ENCODE peak calls at places on chromosomes 4 and X, in seven cellular contexts. Y is endothelial cell; B is central memory CD4-positive, alpha-beta T cell; S is testis; O is right lobe of liver; M is stromal cell of bone marrow; H is Calu3. I is an unnamed sample.

GRCh38 chr4:8319731-8320385 is 50.3 kb downstream of the HTRA3 start:
- DNase-seq in Y (no peak), B (no peak), H (no peak), M (no peak), S (peak), O (peak), I (no peak)

GRCh38 chrX:151702021-151702714 is 6.9 kb downstream of the PRRG3 start:
- DNase-seq in Y (no peak), S (no peak), M (no peak), O (no peak), B (no peak), H (no peak), I (no peak)

GRCh38 chr4:66558651-66559050 is 888.4 kb upstream of the EPHA5 start:
- DNase-seq in O (no peak), S (no peak), M (no peak), Y (no peak), B (no peak), H (no peak), I (no peak)

GRCh38 chrX:13283968-13284914 is 35.6 kb downstream of the ATXN3L start:
- DNase-seq in M (peak), Y (no peak), H (no peak), S (no peak), O (no peak), B (no peak), I (no peak)

GRCh38 chr4:82084747-82085146 is 289.0 kb downstream of the HNRNPD start:
- DNase-seq in H (no peak), B (no peak), O (no peak), Y (no peak), S (no peak), M (no peak), I (no peak)

GRCh38 chr4:74751247-74751646 is 43.1 kb downstream of the BTC start:
- DNase-seq in B (no peak), S (no peak), H (no peak), O (no peak), M (no peak), Y (no peak), I (no peak)

GRCh38 chrX:14051416-14051815 is 21.7 kb upstream of the GEMIN8 start:
- DNase-seq in O (no peak), M (no peak), H (no peak), B (no peak), Y (no peak), S (no peak), I (no peak)

GRCh38 chr4:2848449-2848848 is 4.8 kb downstream of the ADD1 start:
- DNase-seq in S (no peak), H (no peak), B (no peak), Y (no peak), M (no peak), O (no peak), I (no peak)

GRCh38 chr4:15837591-15837990 is 59.5 kb downstream of the CD38 start:
- DNase-seq in O (no peak), S (no peak), B (no peak), H (no peak), Y (no peak), M (no peak), I (no peak)